ENCODE peak calls at places on chromosomes 16 and 17, in four cellular contexts. One of them, this sample, is unnamed.

GRCh38 chr17:16918443-16918842 is 53.5 kb downstream of the TNFRSF13B start:
- DNase-seq in cardiac muscle cell: no peak
- DNase-seq in CD4-positive, alpha-beta T cell: no peak
- DNase-seq in lower leg skin: no peak
- DNase-seq in this sample: no peak

GRCh38 chr17:43940630-43941029 is 1.6 kb downstream of the PPY start:
- DNase-seq in cardiac muscle cell: peak; percentile 81
- DNase-seq in CD4-positive, alpha-beta T cell: no peak
- DNase-seq in lower leg skin: no peak
- DNase-seq in this sample: peak; percentile 43

GRCh38 chr17:34493903-34494302 is 85.5 kb upstream of the TMEM132E start:
- DNase-seq in cardiac muscle cell: no peak
- DNase-seq in CD4-positive, alpha-beta T cell: no peak
- DNase-seq in lower leg skin: no peak
- DNase-seq in this sample: no peak

GRCh38 chr17:12987120-12987519 is 30.7 kb downstream of the ELAC2 start:
- DNase-seq in cardiac muscle cell: no peak
- DNase-seq in CD4-positive, alpha-beta T cell: no peak
- DNase-seq in lower leg skin: no peak
- DNase-seq in this sample: no peak

GRCh38 chr17:46851029-46851741 is at the start of gene WNT9B:
- DNase-seq in cardiac muscle cell: peak; percentile 79
- DNase-seq in CD4-positive, alpha-beta T cell: peak; percentile 35
- DNase-seq in lower leg skin: no peak
- DNase-seq in this sample: peak; percentile 53

GRCh38 chr16:10514369-10515055 is 65.9 kb downstream of the EMP2 start:
- DNase-seq in cardiac muscle cell: peak; percentile 70
- DNase-seq in CD4-positive, alpha-beta T cell: no peak
- DNase-seq in lower leg skin: peak; percentile 52
- DNase-seq in this sample: no peak

GRCh38 chr17:19370493-19370960 is 7.8 kb upstream of the MAPK7 start:
- DNase-seq in cardiac muscle cell: no peak
- DNase-seq in CD4-positive, alpha-beta T cell: no peak
- DNase-seq in lower leg skin: no peak
- DNase-seq in this sample: no peak

GRCh38 chr16:49458221-49458620 is 84.6 kb downstream of the C16orf78 start:
- DNase-seq in cardiac muscle cell: no peak
- DNase-seq in CD4-positive, alpha-beta T cell: no peak
- DNase-seq in lower leg skin: no peak
- DNase-seq in this sample: no peak

GRCh38 chr16:649646-650045 is 481 bp downstream of the WDR90 start:
- DNase-seq in cardiac muscle cell: no peak
- DNase-seq in CD4-positive, alpha-beta T cell: no peak
- DNase-seq in lower leg skin: no peak
- DNase-seq in this sample: no peak

GRCh38 chr16:89460556-89460955 is 29.8 kb downstream of the ANKRD11 start:
- DNase-seq in cardiac muscle cell: no peak
- DNase-seq in CD4-positive, alpha-beta T cell: no peak
- DNase-seq in lower leg skin: no peak
- DNase-seq in this sample: no peak

GRCh38 chr17:11899494-11899893 is 97.8 kb downstream of the ZNF18 start:
- DNase-seq in cardiac muscle cell: no peak
- DNase-seq in CD4-positive, alpha-beta T cell: no peak
- DNase-seq in lower leg skin: no peak
- DNase-seq in this sample: no peak

GRCh38 chr17:29565643-29566472 is 979 bp downstream of the ABHD15 start:
- DNase-seq in cardiac muscle cell: peak; percentile 46
- DNase-seq in CD4-positive, alpha-beta T cell: peak; percentile 61
- DNase-seq in lower leg skin: peak; percentile 16
- DNase-seq in this sample: no peak
- TF ChIP-seq CTCF in cardiac muscle cell: peak; percentile 2
- TF ChIP-seq CTCF in CD4-positive, alpha-beta T cell: peak; percentile 25
- TF ChIP-seq CTCF in lower leg skin: no peak
- TF ChIP-seq CTCF in this sample: peak; percentile 28

GRCh38 chr17:78898947-78899346 is 4.1 kb downstream of the CEP295NL start:
- DNase-seq in cardiac muscle cell: no peak
- DNase-seq in CD4-positive, alpha-beta T cell: no peak
- DNase-seq in lower leg skin: no peak
- DNase-seq in this sample: no peak

GRCh38 chr17:78901806-78902205 is 1.2 kb downstream of the CEP295NL start:
- DNase-seq in cardiac muscle cell: no peak
- DNase-seq in CD4-positive, alpha-beta T cell: no peak
- DNase-seq in lower leg skin: no peak
- DNase-seq in this sample: no peak

GRCh38 chr17:78903101-78903779 is at the start of gene CEP295NL:
- DNase-seq in cardiac muscle cell: peak; percentile 48
- DNase-seq in CD4-positive, alpha-beta T cell: no peak
- DNase-seq in lower leg skin: no peak
- DNase-seq in this sample: peak; percentile 48

GRCh38 chr17:78899361-78900260 is 3.4 kb downstream of the CEP295NL start:
- DNase-seq in cardiac muscle cell: peak; percentile 44
- DNase-seq in CD4-positive, alpha-beta T cell: no peak
- DNase-seq in lower leg skin: no peak
- DNase-seq in this sample: no peak

DNA sequence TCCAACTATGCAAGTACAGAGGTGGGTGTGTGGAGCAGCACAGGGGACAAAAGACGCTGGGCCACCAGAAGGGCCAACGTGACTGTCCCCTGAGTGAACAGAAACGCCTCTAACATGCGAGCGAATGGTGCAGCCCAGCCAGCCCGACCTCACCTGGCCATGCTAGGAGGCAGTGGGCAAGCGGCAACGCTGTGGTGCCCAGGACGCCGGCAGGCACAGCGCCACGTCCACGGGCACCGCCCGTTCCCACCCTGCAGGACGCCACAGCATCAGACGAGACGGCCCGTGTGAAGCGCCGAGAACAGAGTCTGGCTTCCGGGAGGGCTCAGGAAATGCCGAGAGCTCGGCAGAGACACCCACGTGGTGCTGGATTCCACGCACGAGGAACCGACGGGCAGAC is 2.2 kb downstream of the CEP295NL start:
- DNase-seq in cardiac muscle cell: no peak
- DNase-seq in CD4-positive, alpha-beta T cell: no peak
- DNase-seq in lower leg skin: no peak
- DNase-seq in this sample: no peak
- TF ChIP-seq CTCF in cardiac muscle cell: no peak
- TF ChIP-seq CTCF in CD4-positive, alpha-beta T cell: no peak
- TF ChIP-seq CTCF in lower leg skin: no peak
- TF ChIP-seq CTCF in this sample: no peak

GRCh38 chr16:20285993-20286499 is 41.3 kb downstream of the GP2 start:
- DNase-seq in cardiac muscle cell: no peak
- DNase-seq in CD4-positive, alpha-beta T cell: no peak
- DNase-seq in lower leg skin: no peak
- DNase-seq in this sample: no peak

DNA sequence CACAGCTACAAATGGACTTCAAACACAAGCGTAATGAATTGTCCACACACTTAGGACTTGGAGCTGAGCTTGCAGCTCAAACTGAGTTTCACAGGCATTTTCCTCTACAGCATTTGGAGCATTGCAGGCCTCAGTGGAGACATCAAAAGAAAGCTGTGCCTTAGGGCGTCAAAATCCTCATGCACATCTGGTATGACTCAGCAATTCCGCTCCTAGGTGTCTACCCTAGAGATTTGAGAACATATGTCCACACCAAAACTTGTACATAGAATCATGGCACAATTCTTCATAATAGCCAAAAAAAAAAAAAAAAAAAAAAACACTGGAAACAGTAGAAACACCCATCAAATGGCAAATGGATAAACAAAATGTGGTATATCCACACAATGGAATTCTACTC is 47.1 kb downstream of the GP2 start:
- DNase-seq in cardiac muscle cell: no peak
- DNase-seq in CD4-positive, alpha-beta T cell: no peak
- DNase-seq in lower leg skin: no peak
- DNase-seq in this sample: no peak
- TF ChIP-seq CTCF in cardiac muscle cell: no peak
- TF ChIP-seq CTCF in CD4-positive, alpha-beta T cell: no peak
- TF ChIP-seq CTCF in lower leg skin: no peak
- TF ChIP-seq CTCF in this sample: no peak

DNA sequence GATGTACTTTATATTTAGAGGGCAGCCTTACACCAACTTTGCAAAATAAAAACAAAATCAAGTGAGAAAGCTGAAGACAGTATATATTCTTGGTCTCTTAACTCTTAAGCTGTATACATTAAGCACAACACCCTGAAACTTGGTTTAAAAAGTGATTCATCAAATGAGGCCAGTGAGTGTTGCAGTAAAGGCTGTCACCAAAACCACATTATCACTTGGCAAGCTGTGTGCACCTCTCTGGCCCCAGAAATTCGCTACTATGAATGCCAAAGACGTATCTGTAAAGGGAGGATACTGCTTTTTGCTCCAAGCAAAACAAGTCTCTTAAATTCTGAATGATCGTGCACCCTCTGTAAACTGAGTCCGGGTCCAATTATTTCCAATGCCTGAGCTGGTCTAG is 163.9 kb downstream of the ZFHX3 start:
- DNase-seq in cardiac muscle cell: no peak
- DNase-seq in CD4-positive, alpha-beta T cell: no peak
- DNase-seq in lower leg skin: no peak
- DNase-seq in this sample: no peak
- TF ChIP-seq CTCF in cardiac muscle cell: no peak
- TF ChIP-seq CTCF in CD4-positive, alpha-beta T cell: no peak
- TF ChIP-seq CTCF in lower leg skin: no peak
- TF ChIP-seq CTCF in this sample: no peak

DNA sequence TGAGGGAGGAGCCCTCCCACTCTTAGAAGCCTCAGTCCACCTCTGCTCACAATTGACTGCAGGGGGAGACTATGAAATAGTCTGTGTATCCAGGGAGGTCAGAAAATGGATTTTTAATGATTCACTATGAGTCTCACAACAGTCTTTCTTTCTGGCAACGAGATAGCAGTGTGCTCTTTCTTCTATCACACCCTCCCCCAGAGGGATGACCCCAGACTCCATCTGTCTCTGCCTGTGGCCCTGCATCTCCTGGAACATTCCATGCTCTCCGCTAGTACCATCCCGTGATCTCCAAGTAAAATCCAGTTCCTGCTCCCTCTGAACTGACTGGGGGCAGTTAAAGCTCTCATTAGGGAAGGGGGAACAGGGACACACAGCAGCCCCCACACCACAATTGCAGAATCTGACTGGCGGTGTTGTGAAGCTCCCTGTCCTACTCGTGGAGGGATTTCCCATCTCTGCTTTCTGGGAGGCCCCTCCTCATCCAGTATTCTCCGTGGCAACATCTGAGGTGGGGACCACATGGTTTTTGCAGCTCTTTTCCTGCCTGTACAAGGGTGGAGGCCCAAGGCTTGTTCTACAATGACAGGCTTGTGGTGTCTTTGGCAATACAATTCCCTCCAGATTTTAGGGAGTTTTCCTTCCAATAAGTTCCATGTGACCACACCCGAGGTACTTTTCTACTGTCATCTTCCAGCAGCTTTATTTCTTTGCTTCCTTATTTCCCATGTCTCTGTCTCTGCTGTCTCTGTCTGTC is 19.5 kb downstream of the NATD1 start:
- DNase-seq in cardiac muscle cell: no peak
- DNase-seq in CD4-positive, alpha-beta T cell: no peak
- DNase-seq in lower leg skin: no peak
- DNase-seq in this sample: no peak
- TF ChIP-seq CTCF in cardiac muscle cell: no peak
- TF ChIP-seq CTCF in CD4-positive, alpha-beta T cell: no peak
- TF ChIP-seq CTCF in lower leg skin: no peak
- TF ChIP-seq CTCF in this sample: no peak

DNA sequence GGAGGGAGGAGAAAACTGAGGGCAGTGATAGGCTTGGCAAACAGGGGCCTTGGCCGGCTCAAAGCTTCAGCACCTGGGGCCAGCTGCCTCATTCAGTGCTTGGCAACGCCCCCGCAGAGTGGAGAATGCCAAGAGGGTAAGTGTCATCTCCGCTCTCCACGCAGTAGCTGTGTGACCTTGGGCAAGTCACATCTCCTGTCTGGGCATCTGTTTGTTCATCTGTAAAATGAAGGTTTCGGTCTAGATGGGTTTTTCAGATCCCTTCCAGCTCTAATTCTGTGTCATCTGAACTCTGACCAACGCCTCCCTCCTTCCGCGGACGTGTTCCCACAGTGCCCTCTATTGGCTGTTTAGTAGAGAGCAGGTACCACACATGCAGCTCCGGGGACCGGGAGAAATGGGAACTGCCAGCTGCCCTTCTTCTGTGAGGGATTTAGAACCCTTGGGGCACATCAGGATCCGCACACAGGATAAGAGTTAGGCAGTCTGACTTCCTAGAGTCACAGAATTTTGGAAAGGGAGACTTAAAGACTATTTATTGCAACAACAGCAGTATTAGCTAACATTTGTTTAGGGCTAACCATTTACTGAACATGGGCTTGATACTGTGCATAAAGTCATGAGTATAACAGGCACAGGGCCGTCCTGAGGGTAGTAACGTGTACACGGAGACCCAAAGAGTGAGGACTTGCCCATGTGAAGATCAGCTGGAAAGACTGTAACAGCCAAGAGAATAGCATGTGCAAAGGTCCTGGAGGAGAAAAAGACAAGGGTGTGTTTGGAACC is 26.8 kb downstream of the GP2 start:
- DNase-seq in cardiac muscle cell: peak; percentile 75
- DNase-seq in CD4-positive, alpha-beta T cell: no peak
- DNase-seq in lower leg skin: no peak
- DNase-seq in this sample: peak; percentile 40
- TF ChIP-seq CTCF in cardiac muscle cell: peak; percentile 81
- TF ChIP-seq CTCF in CD4-positive, alpha-beta T cell: peak; percentile 42
- TF ChIP-seq CTCF in lower leg skin: no peak
- TF ChIP-seq CTCF in this sample: peak; percentile 81

GRCh38 chr16:74302341-74302740 is 5.7 kb downstream of the PSMD7 start:
- DNase-seq in cardiac muscle cell: no peak
- DNase-seq in CD4-positive, alpha-beta T cell: no peak
- DNase-seq in lower leg skin: no peak
- DNase-seq in this sample: no peak

GRCh38 chr16:74304835-74305176 is 8.2 kb downstream of the PSMD7 start:
- DNase-seq in cardiac muscle cell: no peak
- DNase-seq in CD4-positive, alpha-beta T cell: no peak
- DNase-seq in lower leg skin: no peak
- DNase-seq in this sample: no peak

GRCh38 chr16:74305286-74305685 is 8.7 kb downstream of the PSMD7 start:
- DNase-seq in cardiac muscle cell: no peak
- DNase-seq in CD4-positive, alpha-beta T cell: no peak
- DNase-seq in lower leg skin: no peak
- DNase-seq in this sample: no peak

GRCh38 chr16:74305978-74306784 is 9.6 kb downstream of the PSMD7 start:
- DNase-seq in cardiac muscle cell: peak; percentile 10
- DNase-seq in CD4-positive, alpha-beta T cell: no peak
- DNase-seq in lower leg skin: no peak
- DNase-seq in this sample: no peak

DNA sequence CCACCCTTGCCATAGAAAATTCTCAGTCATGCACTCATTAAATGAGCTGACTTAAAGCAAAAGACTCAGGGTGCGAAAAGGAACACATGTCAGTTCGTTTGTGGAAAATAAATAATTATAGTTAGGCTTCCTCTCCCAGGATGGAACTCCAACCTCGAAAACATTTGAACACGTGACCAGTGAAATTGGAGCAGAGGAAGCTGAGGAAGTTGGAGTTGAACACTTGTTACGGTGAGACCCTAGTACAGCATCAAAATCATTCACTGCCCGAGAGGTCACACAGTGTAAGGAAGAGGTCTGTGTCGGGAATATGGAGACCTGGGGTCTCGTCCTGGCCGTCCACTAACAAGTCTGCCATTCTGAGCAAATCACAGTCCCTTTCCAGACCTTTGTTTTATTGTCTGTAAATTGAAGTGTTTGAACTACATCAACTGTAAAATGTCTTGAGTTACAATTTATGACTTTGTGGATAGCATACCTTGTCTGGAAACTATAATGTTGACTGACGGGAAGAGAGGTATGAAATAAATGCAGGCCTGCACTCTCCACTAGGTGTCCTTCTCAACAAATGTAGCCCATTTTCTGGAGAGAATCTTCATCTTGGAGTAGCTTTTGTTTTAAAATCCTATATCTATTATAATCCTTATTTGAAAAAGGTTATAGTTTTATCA is 7.7 kb downstream of the PSMD7 start:
- DNase-seq in cardiac muscle cell: no peak
- DNase-seq in CD4-positive, alpha-beta T cell: no peak
- DNase-seq in lower leg skin: no peak
- DNase-seq in this sample: no peak
- TF ChIP-seq CTCF in cardiac muscle cell: peak; percentile 42
- TF ChIP-seq CTCF in CD4-positive, alpha-beta T cell: peak; percentile 26
- TF ChIP-seq CTCF in lower leg skin: no peak
- TF ChIP-seq CTCF in this sample: peak; percentile 38

This sample was measured in progenitor cell of endocrine pancreas.